ENCODE peak calls at places on chromosomes 13 and 19, in ten cellular contexts. Q, V, W, C, N, H, U, O, Z and M are unnamed samples. For H3K4me1 and H3K9me3, the result is how much of the 10 kb centered on the place peaks cover.

GRCh38 chr19:6696239-6696820 is 24.1 kb downstream of the C3 start:
- DNase-seq in U (no peak), Q (no peak), W (no peak), C (no peak), N (no peak), V (no peak), O (no peak), Z (no peak), H (no peak), M (no peak)

GRCh38 chr13:45482571-45483173 is 17.9 kb downstream of the COG3 start:
- DNase-seq in W (no peak), H (peak), N (peak), C (no peak), O (no peak), Z (no peak), U (no peak), V (no peak), Q (no peak), M (no peak)

GRCh38 chr13:23140492-23140891 is 40.3 kb upstream of the SGCG start:
- DNase-seq in W (no peak), V (no peak), N (no peak), Q (no peak), H (peak), Z (no peak), O (no peak), U (no peak), C (no peak), M (no peak)

GRCh38 chr19:35116085-35116801 is 620 bp downstream of the FXYD3 start:
- DNase-seq in U (no peak), V (peak), C (no peak), H (peak), N (no peak), O (no peak), W (peak), Z (no peak), Q (no peak), M (no peak)

GRCh38 chr19:33905937-33906577 is 109.4 kb downstream of the KCTD15 start:
- DNase-seq in V (peak), Z (no peak), O (peak), H (peak), C (peak), N (peak), W (no peak), Q (no peak), U (peak), M (no peak)

GRCh38 chr13:80955487-80955886 is 614.6 kb upstream of the SPRY2 start:
- DNase-seq in O (no peak), H (peak), W (no peak), Z (no peak), V (no peak), U (no peak), C (no peak), Q (no peak), N (no peak), M (no peak)

GRCh38 chr13:48892311-48892710 is 83.4 kb upstream of the FNDC3A start:
- DNase-seq in C (no peak), N (peak), U (no peak), Z (no peak), V (peak), Q (no peak), H (peak), W (no peak), O (no peak), M (no peak)

GRCh38 chr19:55642153-55643002 is 1.1 kb upstream of the ZNF581 start:
- DNase-seq in Z (no peak), O (peak), Q (peak), U (no peak), C (no peak), V (no peak), H (peak), N (peak), W (no peak), M (no peak)

GRCh38 chr19:58334691-58335249 is 8.0 kb downstream of the ZSCAN22 start:
- DNase-seq in H (no peak), Z (no peak), W (no peak), Q (no peak), O (no peak), C (no peak), U (no peak), V (peak), N (no peak), M (no peak)

GRCh38 chr13:33125821-33126570 is 109.8 kb downstream of the KL start:
- DNase-seq in O (peak), Z (peak), W (peak), U (peak), C (peak), N (peak), V (peak), Q (no peak), H (peak), M (peak)

GRCh38 chr19:33402421-33403220 is 29.1 kb downstream of the CEBPG start:
- DNase-seq in H (no peak), N (no peak), C (peak), U (no peak), W (peak), V (no peak), O (no peak), Q (no peak), Z (no peak), M (peak)

GRCh38 chr13:32214073-32214472 is 101.1 kb downstream of the ZAR1L start:
- DNase-seq in U (no peak), H (no peak), O (no peak), N (no peak), V (no peak), Z (no peak), C (no peak), Q (no peak), W (no peak), M (no peak)

GRCh38 chr13:110116072-110116487 is 190.9 kb downstream of the COL4A1 start:
- DNase-seq in V (peak), C (peak), O (peak), W (peak), Z (no peak), Q (peak), H (peak), U (peak), N (peak), M (no peak)

GRCh38 chr13:75687145-75687763 is 51.1 kb downstream of the LMO7 start:
- DNase-seq in C (no peak), V (peak), O (no peak), H (peak), N (peak), Z (no peak), W (no peak), U (no peak), Q (no peak), M (no peak)

GRCh38 chr19:5967994-5968430 is 9.9 kb downstream of the RANBP3 start:
- DNase-seq in O (peak), W (no peak), Q (peak), Z (no peak), H (peak), N (peak), U (peak), C (no peak), V (peak), M (peak)

GRCh38 chr13:97134364-97135095 is 87.6 kb upstream of the MBNL2 start:
- DNase-seq in U (no peak), Q (no peak), V (no peak), C (no peak), N (no peak), W (no peak), O (no peak), H (peak), Z (no peak), M (no peak)

GRCh38 chr13:50208826-50209335 is 193.6 kb downstream of the KCNRG start:
- DNase-seq in C (peak), U (no peak), Q (no peak), H (peak), N (peak), Z (no peak), V (peak), O (peak), W (no peak), M (peak)

DNA sequence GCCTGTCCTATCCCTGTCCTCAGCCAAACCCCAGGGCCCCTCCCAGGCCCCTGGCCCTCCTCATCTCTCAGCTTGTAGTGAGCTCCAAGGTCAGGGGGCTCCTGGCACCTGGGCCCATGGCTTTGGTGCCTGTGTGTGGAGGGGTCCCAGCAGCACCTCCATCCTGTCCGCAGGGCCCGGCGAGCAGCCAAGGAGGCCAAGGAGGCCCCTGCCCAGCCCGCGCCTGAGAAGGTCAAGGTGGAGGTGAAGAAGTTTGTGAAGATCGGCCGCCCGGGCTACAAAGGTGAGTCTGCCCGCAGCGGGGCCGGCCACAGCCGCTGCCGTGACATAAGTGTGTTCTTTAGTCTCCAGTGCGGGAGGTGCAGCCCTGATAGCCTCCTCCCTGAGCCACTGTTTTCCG is 3.9 kb upstream of the AMH start:
- DNase-seq in V (no peak), Z (no peak), U (no peak), H (no peak), N (no peak), O (no peak), C (no peak), W (no peak), Q (no peak), M (no peak)
- H3K4me1 ChIP-seq in V (under half), Z (under half), U (under half), H (under half), N (under half), O (under half), C (under half), W (under half), Q (under half), M (under half)

DNA sequence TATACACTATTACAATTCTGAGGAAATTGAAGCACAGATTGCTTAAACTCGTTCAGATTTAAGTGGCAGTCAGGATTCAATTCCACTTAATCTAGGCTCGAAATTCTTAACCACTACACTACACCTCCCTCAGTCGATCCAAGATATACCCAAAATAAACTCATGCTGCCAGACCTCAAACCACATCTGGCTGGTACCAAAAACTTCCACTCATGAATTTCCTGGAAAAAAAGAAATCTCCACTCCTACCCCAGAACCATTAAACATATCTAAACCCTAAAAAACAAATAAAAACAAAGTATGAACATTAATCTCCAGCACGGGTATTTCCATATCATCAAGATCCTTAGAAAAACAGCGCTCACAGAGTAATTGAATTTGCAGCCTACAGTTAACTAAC is 1.1 kb downstream of the ZFP30 start:
- DNase-seq in C (no peak), H (no peak), W (no peak), U (no peak), N (peak), Z (no peak), V (no peak), O (no peak), Q (no peak), M (no peak)
- H3K9me3 ChIP-seq in C (under half), H (under half), W (under half), U (half or more), N (under half), Z (under half), V (under half), O (under half), Q (under half), M (under half)

GRCh38 chr19:47780215-47780551 is 1.7 kb downstream of the SELENOW start:
- DNase-seq in W (no peak), O (no peak), Z (no peak), U (no peak), C (no peak), Q (no peak), H (no peak), V (no peak), N (no peak), M (no peak)
- H3K4me3 ChIP-seq in W (peak), O (no peak), Z (peak), U (no peak), C (peak), Q (no peak), H (peak), V (peak), N (peak), M (no peak)

GRCh38 chr19:3964256-3965194 is 6.4 kb downstream of the DAPK3 start:
- DNase-seq in Q (no peak), C (no peak), W (no peak), U (no peak), O (no peak), N (no peak), H (no peak), V (no peak), Z (no peak), M (no peak)
- H3K4me1 ChIP-seq in Q (under half), C (under half), W (under half), U (under half), O (under half), N (under half), H (under half), V (under half), Z (under half), M (under half)